ENCODE peak calls at places on chromosomes 3 and 15, in six cellular contexts. Y, X, C, T, O and Q are unnamed samples.

GRCh38 chr15:71115567-71116351 is 488 bp downstream of the THSD4 start:
- DNase-seq in X (no peak), T (peak; percentile 58), C (peak; percentile 69), Y (no peak), O (no peak), Q (peak; percentile 53)

GRCh38 chr15:58999694-59000093 is 12.2 kb downstream of the RNF111 start:
- DNase-seq in C (no peak), X (no peak), T (no peak), O (no peak), Y (no peak), Q (no peak)

GRCh38 chr15:89496155-89497098 is at the start of gene RHCG:
- DNase-seq in T (no peak), Y (no peak), X (peak; percentile 11), C (peak; percentile 61), O (peak; percentile 5), Q (peak; percentile 70)

GRCh38 chr3:184315506-184315867 is 1.1 kb downstream of the EIF4G1 start:
- DNase-seq in T (no peak), Y (no peak), O (no peak), X (no peak), C (no peak), Q (no peak)

GRCh38 chr3:12579919-12580318 is 23.0 kb downstream of the MKRN2 start:
- DNase-seq in Y (no peak), O (no peak), T (no peak), X (no peak), C (peak; percentile 57), Q (no peak)

GRCh38 chr3:53844262-53845102 is 1.7 kb downstream of the CHDH start:
- DNase-seq in X (no peak), O (peak; percentile 57), T (no peak), Y (no peak), C (no peak), Q (no peak)

GRCh38 chr15:85689729-85690128 is 105.0 kb downstream of the KLHL25 start:
- DNase-seq in C (peak; percentile 87), X (peak; percentile 24), Y (peak; percentile 45), O (peak; percentile 60), T (no peak), Q (peak; percentile 79)

GRCh38 chr15:68431792-68432401 is at the start of gene ITGA11:
- DNase-seq in Y (no peak), T (no peak), X (no peak), C (peak; percentile 58), O (no peak), Q (peak; percentile 59)

GRCh38 chr3:62119139-62119538 is 254.2 kb downstream of the FEZF2 start:
- DNase-seq in T (no peak), X (no peak), O (no peak), C (no peak), Y (no peak), Q (no peak)

GRCh38 chr15:51759557-51760070 is 8.2 kb downstream of the TMOD2 start:
- DNase-seq in T (no peak), O (peak; percentile 53), Y (no peak), X (no peak), C (peak; percentile 97), Q (peak; percentile 9)

GRCh38 chr15:52178765-52179164 is 12.4 kb downstream of the GNB5 start:
- DNase-seq in X (no peak), C (no peak), T (no peak), Y (no peak), O (no peak), Q (peak; percentile 12)

GRCh38 chr3:51373658-51374421 is 11.3 kb upstream of the MANF start:
- DNase-seq in C (no peak), T (no peak), X (no peak), Y (no peak), O (no peak), Q (no peak)

GRCh38 chr15:43977072-43977884 is 150.5 kb downstream of the WDR76 start:
- DNase-seq in T (peak; percentile 21), O (no peak), C (no peak), X (no peak), Y (no peak), Q (no peak)

GRCh38 chr3:147620906-147621305 is 211.7 kb downstream of the ZIC1 start:
- DNase-seq in Y (no peak), T (no peak), X (no peak), O (no peak), C (peak; percentile 63), Q (no peak)

GRCh38 chr3:52557011-52557410 is 20.6 kb downstream of the UQCC5 start:
- DNase-seq in X (no peak), O (no peak), T (no peak), Y (no peak), C (no peak), Q (no peak)

GRCh38 chr15:75025548-75026260 is 2.3 kb downstream of the PPCDC start:
- DNase-seq in O (no peak), X (no peak), T (no peak), Y (no peak), C (no peak), Q (no peak)

GRCh38 chr3:160804762-160805161 is 48.7 kb downstream of the PPM1L start:
- DNase-seq in C (peak; percentile 33), T (no peak), X (peak; percentile 21), Y (no peak), O (peak; percentile 35), Q (no peak)

GRCh38 chr3:9153763-9154601 is 95.5 kb downstream of the SRGAP3 start:
- DNase-seq in C (no peak), O (no peak), Y (no peak), X (no peak), T (no peak), Q (no peak)